ENCODE peak calls at places on chromosomes 16 and 17, in five cellular contexts. E is BJ, L is EL, O is GM19239, Y is NCI-H1105. D is an unnamed sample.

GRCh38 chr16:68347605-68348004 is 36.8 kb downstream of the PRMT7 start:
- DNase-seq in L (no peak), Y (no peak), E (no peak), O (no peak), D (no peak)

GRCh38 chr17:65064452-65065019 is 8.0 kb upstream of the GNA13 start:
- DNase-seq in Y (no peak), O (no peak), L (peak), E (no peak), D (no peak)

GRCh38 chr17:17303010-17303846 is at the start of gene NT5M:
- DNase-seq in E (no peak), Y (peak), L (peak), O (peak), D (no peak)

GRCh38 chr17:83193336-83194188 is 114.2 kb downstream of the METRNL start:
- DNase-seq in O (no peak), Y (no peak), E (no peak), L (no peak), D (no peak)

GRCh38 chr16:57709663-57710062 is 15.1 kb downstream of the DRC7 start:
- DNase-seq in E (no peak), Y (no peak), L (no peak), O (no peak), D (no peak)

GRCh38 chr17:80352991-80353665 is 61.8 kb upstream of the ENDOV start:
- DNase-seq in Y (no peak), E (no peak), L (no peak), O (no peak), D (no peak)

GRCh38 chr17:51435641-51436091 is 175.3 kb downstream of the UTP18 start:
- DNase-seq in L (peak), O (no peak), Y (peak), E (no peak), D (no peak)

GRCh38 chr17:45910667-45911066 is 16.3 kb downstream of the MAPT start:
- DNase-seq in O (no peak), E (no peak), Y (no peak), L (no peak), D (no peak)

GRCh38 chr17:1709971-1710806 is at the start of gene TLCD2:
- DNase-seq in O (no peak), Y (no peak), E (no peak), L (peak), D (no peak)

GRCh38 chr17:50187741-50188520 is 13.5 kb downstream of the COL1A1 start:
- DNase-seq in Y (no peak), E (no peak), L (peak), O (no peak), D (no peak)

GRCh38 chr16:3490911-3491629 is 4.2 kb downstream of the C16orf90 start:
- DNase-seq in O (no peak), E (no peak), Y (no peak), L (no peak), D (no peak)

GRCh38 chr17:7080445-7081041 is 492 bp upstream of the CLEC10A start:
- DNase-seq in Y (no peak), L (no peak), E (no peak), O (no peak), D (no peak)

GRCh38 chr17:7133424-7133823 is 18.8 kb upstream of the ASGR2 start:
- DNase-seq in L (no peak), Y (no peak), E (no peak), O (no peak), D (no peak)

GRCh38 chr16:14003119-14003570 is 68.0 kb upstream of the MRTFB start:
- DNase-seq in Y (no peak), E (peak), O (no peak), L (peak), D (no peak)

GRCh38 chr17:81545160-81545949 is 6.8 kb downstream of the FAAP100 start:
- DNase-seq in E (no peak), Y (no peak), O (no peak), L (no peak), D (no peak)

GRCh38 chr16:56643080-56643778 is 4.8 kb downstream of the MT1A start:
- DNase-seq in E (no peak), O (peak), L (peak), Y (no peak), D (no peak)

GRCh38 chr16:27383511-27384243 is 18.3 kb upstream of the IL21R start:
- DNase-seq in Y (no peak), E (no peak), O (no peak), L (no peak), D (no peak)

GRCh38 chr16:57446530-57447141 is 549 bp downstream of the CIAPIN1 start:
- DNase-seq in Y (no peak), O (peak), E (no peak), L (peak), D (no peak)

GRCh38 chr16:12229759-12230594 is 253.4 kb downstream of the SNX29 start:
- DNase-seq in L (peak), E (peak), O (no peak), Y (peak), D (no peak)

GRCh38 chr17:72887917-72888316 is 204.6 kb downstream of the SLC39A11 start:
- DNase-seq in E (no peak), O (no peak), Y (no peak), L (no peak), D (no peak)

GRCh38 chr16:20844588-20844987 is 38.3 kb downstream of the REXO5 start:
- DNase-seq in Y (no peak), L (no peak), E (no peak), O (no peak), D (no peak)

GRCh38 chr16:88920618-88921602 is 54.5 kb upstream of the PABPN1L start:
- DNase-seq in O (peak), L (peak), Y (no peak), E (peak), D (no peak)

GRCh38 chr16:74232831-74233465 is 63.7 kb upstream of the PSMD7 start:
- DNase-seq in E (no peak), Y (no peak), O (no peak), L (no peak), D (no peak)

GRCh38 chr17:50218071-50218759 is 16.8 kb upstream of the COL1A1 start:
- DNase-seq in O (no peak), E (no peak), Y (no peak), L (no peak), D (no peak)

GRCh38 chr16:20318437-20318836 is 8.9 kb downstream of the GP2 start:
- DNase-seq in O (no peak), L (no peak), E (no peak), Y (no peak), D (no peak)

GRCh38 chr16:27402964-27403600 is 1.1 kb downstream of the IL21R start:
- DNase-seq in Y (no peak), O (no peak), E (no peak), L (no peak), D (no peak)

GRCh38 chr17:30316736-30317135 is 17.1 kb downstream of the TMIGD1 start:
- DNase-seq in E (no peak), L (no peak), Y (no peak), O (no peak), D (no peak)

GRCh38 chr17:14784997-14785696 is 480.0 kb downstream of the PMP22 start:
- DNase-seq in L (no peak), E (no peak), Y (no peak), O (no peak), D (no peak)

D was measured in HS-5.